ENCODE peak calls at places on chromosome 11, in five cellular contexts. I, V, Q, P and B are unnamed samples.

GRCh38 chr11:78027759-78028158 is 4.7 kb upstream of the KCTD14 start:
- DNase-seq in Q (no peak), V (no peak), P (no peak), I (no peak), B (no peak)

GRCh38 chr11:65423516-65424199 is 1.1 kb downstream of the NEAT1 start:
- DNase-seq in P (peak; percentile 16), I (peak; percentile 69), V (no peak), Q (peak; percentile 10), B (peak; percentile 34)

GRCh38 chr11:65781152-65781961 is 581 bp upstream of the AP5B1 start:
- DNase-seq in Q (peak; percentile 91), P (no peak), V (no peak), I (peak; percentile 80), B (no peak)

GRCh38 chr11:2077061-2077802 is 62.0 kb downstream of the IGF2 start:
- DNase-seq in P (no peak), Q (no peak), I (no peak), V (no peak), B (peak; percentile 30)

GRCh38 chr11:23688835-23689234 is 808.0 kb upstream of the LUZP2 start:
- DNase-seq in V (no peak), Q (no peak), I (no peak), P (no peak), B (no peak)

GRCh38 chr11:325796-326591 is 5.3 kb upstream of the IFITM3 start:
- DNase-seq in P (peak; percentile 14), V (no peak), Q (no peak), I (peak; percentile 60), B (no peak)

GRCh38 chr11:45089251-45089650 is 57.2 kb upstream of the PRDM11 start:
- DNase-seq in P (peak; percentile 82), Q (no peak), I (no peak), V (no peak), B (no peak)

GRCh38 chr11:46694095-46694494 is 6.3 kb downstream of the ARHGAP1 start:
- DNase-seq in V (no peak), I (no peak), Q (no peak), P (no peak), B (no peak)

GRCh38 chr11:74720596-74721478 is 10.4 kb downstream of the CHRDL2 start:
- DNase-seq in Q (no peak), I (peak; percentile 76), P (no peak), V (no peak), B (no peak)

GRCh38 chr11:13339196-13340153 is 61.9 kb downstream of the BMAL1 start:
- DNase-seq in V (no peak), P (no peak), I (no peak), Q (no peak), B (peak; percentile 52)

GRCh38 chr11:12682288-12682687 is 8.1 kb downstream of the TEAD1 start:
- DNase-seq in P (no peak), V (no peak), Q (no peak), I (no peak), B (no peak)

GRCh38 chr11:114774599-114775365 is 96.5 kb downstream of the NXPE2 start:
- DNase-seq in P (peak; percentile 82), Q (peak; percentile 75), V (peak; percentile 62), I (no peak), B (no peak)

GRCh38 chr11:76209956-76210885 is 3.9 kb upstream of the WNT11 start:
- DNase-seq in Q (peak; percentile 82), I (peak; percentile 82), V (peak; percentile 52), P (peak; percentile 70), B (peak; percentile 46)

GRCh38 chr11:106990322-106990721 is 28.0 kb downstream of the GUCY1A2 start:
- DNase-seq in Q (no peak), I (no peak), P (no peak), V (no peak), B (no peak)

GRCh38 chr11:36478700-36479329 is 31.3 kb downstream of the TRAF6 start:
- DNase-seq in V (peak; percentile 58), I (no peak), P (peak; percentile 60), Q (peak; percentile 45), B (peak; percentile 42)

GRCh38 chr11:112355726-112356125 is 95.1 kb upstream of the PLET1 start:
- DNase-seq in I (peak; percentile 73), P (peak; percentile 59), V (no peak), Q (peak; percentile 46), B (no peak)

GRCh38 chr11:21511835-21512440 is 680.9 kb upstream of the ANO5 start:
- DNase-seq in I (peak; percentile 72), Q (peak; percentile 36), P (peak; percentile 88), V (peak; percentile 56), B (no peak)

GRCh38 chr11:88886796-88887195 is 179.0 kb downstream of the GRM5 start:
- DNase-seq in I (no peak), P (peak; percentile 63), V (peak; percentile 0), Q (peak; percentile 4), B (peak; percentile 35)

GRCh38 chr11:29282088-29282487 is 734.7 kb downstream of the KCNA4 start:
- DNase-seq in V (no peak), P (no peak), Q (no peak), I (no peak), B (no peak)

GRCh38 chr11:46489668-46490560 is 98.3 kb upstream of the CHRM4 start:
- DNase-seq in V (peak; percentile 45), I (no peak), P (no peak), Q (peak; percentile 54), B (peak; percentile 41)

GRCh38 chr11:107490836-107491235 is 33.2 kb upstream of the CWF19L2 start:
- DNase-seq in V (no peak), Q (no peak), I (no peak), P (no peak), B (no peak)

GRCh38 chr11:77200869-77201268 is 72.8 kb downstream of the MYO7A start:
- DNase-seq in V (no peak), I (peak; percentile 45), Q (no peak), P (peak; percentile 22), B (no peak)

GRCh38 chr11:65471410-65471762 is 27.5 kb upstream of the MALAT1 start:
- DNase-seq in V (peak; percentile 70), Q (peak; percentile 70), I (peak; percentile 89), P (peak; percentile 71), B (no peak)

GRCh38 chr11:134584001-134584561 is 172.0 kb upstream of the B3GAT1 start:
- DNase-seq in I (peak; percentile 55), P (no peak), Q (peak; percentile 74), V (no peak), B (no peak)

GRCh38 chr11:65063532-65063931 is 5.2 kb upstream of the NAALADL1 start:
- DNase-seq in P (no peak), Q (no peak), V (no peak), I (no peak), B (no peak)

GRCh38 chr11:47854667-47855066 is 6.5 kb upstream of the NUP160 start:
- DNase-seq in I (no peak), Q (no peak), P (no peak), V (no peak), B (no peak)

GRCh38 chr11:47858169-47858543 is 10.0 kb upstream of the NUP160 start:
- DNase-seq in Q (no peak), P (peak; percentile 20), I (no peak), V (no peak), B (no peak)

GRCh38 chr11:47857485-47858168 is 9.5 kb upstream of the NUP160 start:
- DNase-seq in P (no peak), V (no peak), I (no peak), Q (no peak), B (no peak)

GRCh38 chr11:47852053-47852452 is 3.9 kb upstream of the NUP160 start:
- DNase-seq in V (no peak), P (no peak), Q (no peak), I (no peak), B (no peak)

DNA sequence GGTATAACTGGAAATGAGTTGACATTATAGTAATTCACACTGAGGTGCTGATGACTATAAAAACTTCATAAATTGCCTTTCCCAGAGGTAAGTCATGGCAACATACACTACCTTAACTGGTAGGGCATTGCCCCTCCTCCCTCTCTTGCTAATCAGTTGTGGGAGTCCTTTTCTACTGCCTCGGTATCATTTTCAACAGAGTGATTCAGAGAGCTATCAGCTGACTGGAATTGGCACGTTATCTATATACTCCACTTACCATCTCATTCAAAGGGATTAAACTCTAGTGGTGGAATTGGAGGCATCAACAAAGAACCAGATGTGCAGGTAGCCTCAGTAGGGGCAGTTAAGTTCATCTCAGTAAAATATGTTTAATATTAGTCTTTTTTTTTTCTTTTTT is 8.0 kb upstream of the NUP160 start:
- DNase-seq in Q (no peak), I (no peak), P (no peak), V (peak; percentile 44), B (no peak)
- H3K4me1 ChIP-seq in Q (peaks cover 12% of the 10 kb centered on the region), I (no peaks in the 10 kb centered on the region), P (no peaks in the 10 kb centered on the region), V (no peaks in the 10 kb centered on the region), B (peaks cover 20% of the 10 kb centered on the region)

GRCh38 chr11:128054323-128054910 is 532.9 kb downstream of the ETS1 start:
- DNase-seq in Q (no peak), I (no peak), P (no peak), V (no peak), B (peak; percentile 21)
- H3K4me3 ChIP-seq in Q (no peak overlapping the region), I (no peak overlapping the region), P (no peak overlapping the region), V (no peak overlapping the region), B (peak overlapping the region; percentile 15)

GRCh38 chr11:17098038-17098437 is 20.6 kb upstream of the RPS13 start:
- DNase-seq in V (peak; percentile 17), Q (no peak), I (no peak), P (no peak), B (no peak)
- H3K4me1 ChIP-seq in V (no peaks in the 10 kb centered on the region), Q (no peaks in the 10 kb centered on the region), I (peaks cover 4% of the 10 kb centered on the region), P (no peaks in the 10 kb centered on the region), B (no peaks in the 10 kb centered on the region)

GRCh38 chr11:7486731-7487130 is 1.4 kb downstream of the OLFML1 start:
- DNase-seq in V (no peak), I (no peak), Q (no peak), P (peak; percentile 33), B (no peak)
- H3K4me3 ChIP-seq in V (no peak overlapping the region), I (peak overlapping the region; percentile 52), Q (no peak overlapping the region), P (no peak overlapping the region), B (no peak overlapping the region)

GRCh38 chr11:63212742-63213141 is 30.7 kb downstream of the SLC22A25 start:
- DNase-seq in I (no peak), V (peak; percentile 11), P (no peak), Q (peak; percentile 23), B (peak; percentile 38)
- H3K4me1 ChIP-seq in I (no peaks in the 10 kb centered on the region), V (no peaks in the 10 kb centered on the region), P (no peaks in the 10 kb centered on the region), Q (no peaks in the 10 kb centered on the region), B (no peaks in the 10 kb centered on the region)